ENCODE peak calls at places on chromosome X, in ten cellular contexts. S is dorsolateral prefrontal cortex; T is spleen; F is ovary; U is HL-60; B is HCT116; V is CD8-positive, alpha-beta memory T cell; I is GM23338; P is A673; X is body of pancreas. D is an unnamed sample.

GRCh38 chrX:136608295-136608933 is 39.5 kb upstream of the CD40LG start:
- DNase-seq in T (peak; percentile 82), X (peak; percentile 30), I (peak; percentile 38), V (peak; percentile 67), S (peak; percentile 35), U (peak; percentile 64), F (peak; percentile 14), B (peak; percentile 3), P (peak; percentile 52), D (peak; percentile 38)

GRCh38 chrX:83077606-83078005 is 430.5 kb upstream of the POU3F4 start:
- DNase-seq in V (no peak), P (no peak), U (no peak), I (no peak), X (peak; percentile 1), S (peak; percentile 37), T (no peak), B (no peak), F (no peak), D (no peak)

GRCh38 chrX:68372665-68373064 is 60.6 kb downstream of the OPHN1 start:
- DNase-seq in V (no peak), I (no peak), U (no peak), T (no peak), S (no peak), F (no peak), P (no peak), B (no peak), X (no peak), D (no peak)

GRCh38 chrX:40746536-40746935 is 11.2 kb upstream of the MED14 start:
- DNase-seq in F (no peak), I (no peak), B (no peak), V (no peak), P (no peak), U (no peak), X (no peak), T (no peak), S (no peak), D (no peak)

GRCh38 chrX:96971812-96972211 is 88.1 kb downstream of the RPA4 start:
- DNase-seq in F (no peak), V (no peak), B (no peak), P (no peak), X (no peak), T (no peak), U (no peak), I (peak; percentile 53), S (no peak), D (no peak)

GRCh38 chrX:104168127-104168526 is 1.9 kb downstream of the FAM199X start:
- DNase-seq in U (no peak), P (no peak), T (no peak), F (no peak), X (no peak), V (no peak), I (no peak), B (no peak), S (no peak), D (no peak)

GRCh38 chrX:148500428-148501120 is at the start of gene AFF2:
- DNase-seq in B (no peak), T (peak; percentile 88), P (peak; percentile 25), X (peak; percentile 13), F (peak; percentile 19), S (peak; percentile 33), V (peak; percentile 48), I (peak; percentile 55), U (peak; percentile 59), D (peak; percentile 4)

GRCh38 chrX:14694631-14695030 is 165.3 kb downstream of the GLRA2 start:
- DNase-seq in B (no peak), X (no peak), I (no peak), S (no peak), V (no peak), F (no peak), T (no peak), U (no peak), P (no peak), D (no peak)

GRCh38 chrX:68681443-68681941 is 34.0 kb downstream of the STARD8 start:
- DNase-seq in F (no peak), U (no peak), V (no peak), T (no peak), X (no peak), B (no peak), P (no peak), I (no peak), S (no peak), D (no peak)

GRCh38 chrX:153517941-153518834 is 746 bp downstream of the ATP2B3 start:
- DNase-seq in S (no peak), U (no peak), T (no peak), V (no peak), B (no peak), F (no peak), I (no peak), P (no peak), X (no peak), D (no peak)
- H3K27me3 ChIP-seq in S (peaks cover 69% of the 10 kb centered on the region), U (peaks cover 6% of the 10 kb centered on the region), T (no peaks in the 10 kb centered on the region), V (no peaks in the 10 kb centered on the region), B (no peaks in the 10 kb centered on the region), F (no peaks in the 10 kb centered on the region), I (peaks cover 30% of the 10 kb centered on the region), P (peaks cover 14% of the 10 kb centered on the region), X (no peaks in the 10 kb centered on the region), D (peaks cover 25% of the 10 kb centered on the region)

GRCh38 chrX:119996600-119997524 is 53.3 kb upstream of the NKAP start:
- DNase-seq in P (no peak), S (no peak), T (no peak), V (no peak), I (no peak), X (no peak), B (no peak), U (no peak), F (no peak), D (no peak)

GRCh38 chrX:119997570-119997969 is 54.0 kb upstream of the NKAP start:
- DNase-seq in V (no peak), B (no peak), S (no peak), F (no peak), X (no peak), P (no peak), I (no peak), T (no peak), U (no peak), D (no peak)

GRCh38 chrX:120001787-120002186 is 58.2 kb upstream of the NKAP start:
- DNase-seq in V (no peak), U (no peak), F (no peak), T (no peak), I (peak; percentile 62), B (no peak), P (no peak), S (no peak), X (no peak), D (no peak)

GRCh38 chrX:120000490-120001246 is 57.1 kb upstream of the NKAP start:
- DNase-seq in U (no peak), B (no peak), X (no peak), P (no peak), S (no peak), I (peak; percentile 35), F (no peak), V (no peak), T (no peak), D (no peak)

GRCh38 chrX:119999087-119999634 is 55.6 kb upstream of the NKAP start:
- DNase-seq in S (no peak), F (no peak), U (no peak), P (no peak), X (no peak), V (no peak), I (peak; percentile 55), B (no peak), T (no peak), D (no peak)
- H3K27me3 ChIP-seq in S (peaks cover 93% of the 10 kb centered on the region), F (no peaks in the 10 kb centered on the region), U (peaks cover 51% of the 10 kb centered on the region), P (peaks cover 88% of the 10 kb centered on the region), X (no peaks in the 10 kb centered on the region), V (peaks cover 23% of the 10 kb centered on the region), I (peaks cover 100% of the 10 kb centered on the region), B (peaks cover 6% of the 10 kb centered on the region), T (peaks cover 4% of the 10 kb centered on the region), D (no peaks in the 10 kb centered on the region)

DNA sequence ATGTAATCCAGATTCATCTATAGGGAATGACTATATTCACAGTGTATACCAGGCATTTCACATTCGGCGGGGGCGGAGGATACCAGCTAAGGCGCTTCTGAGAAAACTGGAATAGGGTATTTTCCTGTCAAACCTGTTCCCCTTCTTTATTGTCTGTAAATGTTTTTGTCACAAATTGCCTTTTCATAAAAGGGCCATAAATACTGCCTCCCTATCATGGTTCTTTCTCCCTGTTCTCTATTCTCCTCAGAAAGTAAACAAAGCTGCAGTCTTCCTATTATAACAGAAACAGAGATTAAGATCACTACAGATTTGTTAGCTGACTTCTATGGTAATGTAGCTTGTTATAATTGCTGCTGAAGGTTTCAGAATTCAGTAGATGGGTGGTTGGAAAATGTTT is 32.1 kb downstream of the MID2 start:
- DNase-seq in X (no peak), V (no peak), F (no peak), B (no peak), P (no peak), I (no peak), U (no peak), T (no peak), S (no peak), D (no peak)
- H3K27me3 ChIP-seq in X (no peaks in the 10 kb centered on the region), V (no peaks in the 10 kb centered on the region), F (no peaks in the 10 kb centered on the region), B (no peaks in the 10 kb centered on the region), P (peaks cover 17% of the 10 kb centered on the region), I (no peaks in the 10 kb centered on the region), U (peaks cover under 1% of the 10 kb centered on the region), T (no peaks in the 10 kb centered on the region), S (peaks cover 62% of the 10 kb centered on the region), D (no peaks in the 10 kb centered on the region)

GRCh38 chrX:108270280-108270679 is 167.9 kb downstream of the COL4A6 start:
- DNase-seq in S (no peak), P (no peak), B (no peak), X (no peak), U (no peak), T (no peak), V (no peak), F (no peak), I (no peak), D (no peak)

GRCh38 chrX:108270739-108271396 is 167.4 kb downstream of the COL4A6 start:
- DNase-seq in V (no peak), I (no peak), X (no peak), P (peak; percentile 11), B (no peak), S (no peak), F (no peak), U (no peak), T (no peak), D (no peak)

GRCh38 chrX:108267561-108267960 is 170.7 kb downstream of the COL4A6 start:
- DNase-seq in I (no peak), V (no peak), P (no peak), U (no peak), X (no peak), B (no peak), T (no peak), S (no peak), F (no peak), D (no peak)

GRCh38 chrX:108268434-108269080 is 169.7 kb downstream of the COL4A6 start:
- DNase-seq in S (no peak), U (no peak), T (no peak), I (no peak), V (no peak), F (no peak), X (peak; percentile 2), P (no peak), B (no peak), D (no peak)

GRCh38 chrX:108271397-108271787 is 166.8 kb downstream of the COL4A6 start:
- DNase-seq in T (no peak), I (no peak), P (no peak), V (no peak), B (no peak), F (no peak), X (no peak), U (no peak), S (no peak), D (no peak)
- H3K27me3 ChIP-seq in T (no peaks in the 10 kb centered on the region), I (no peaks in the 10 kb centered on the region), P (peaks cover 1% of the 10 kb centered on the region), V (no peaks in the 10 kb centered on the region), B (no peaks in the 10 kb centered on the region), F (no peaks in the 10 kb centered on the region), X (no peaks in the 10 kb centered on the region), U (no peaks in the 10 kb centered on the region), S (peaks cover 81% of the 10 kb centered on the region), D (no peaks in the 10 kb centered on the region)

D was measured in heart right ventricle.